ENCODE peak calls at places on chromosomes 4 and X, in five cellular contexts. A, N, V, L and F are unnamed samples.
A peak's percentile ranks its signal among the peaks of the same experiment; 100 is the strongest.

GRCh38 chr4:30767147-30767546 is 47.0 kb downstream of the PCDH7 start:
- DNase-seq in A (no peak), V (no peak), L (no peak), N (no peak), F (no peak)

GRCh38 chr4:153038493-153039311 is 102.6 kb downstream of the FHDC1 start:
- DNase-seq in L (no peak), V (no peak), N (no peak), A (no peak), F (no peak)

GRCh38 chr4:130568746-130569145 is 1472.8 kb downstream of the C4orf33 start:
- DNase-seq in N (no peak), A (no peak), V (no peak), L (no peak), F (no peak)

GRCh38 chr4:182683666-182684065 is 233.5 kb downstream of the DCTD start:
- DNase-seq in A (no peak), L (no peak), V (no peak), N (no peak), F (no peak)

GRCh38 chr4:74284074-74284473 is 24.2 kb upstream of the EPGN start:
- DNase-seq in V (peak; percentile 47), N (no peak), A (no peak), L (no peak), F (no peak)

GRCh38 chr4:176387571-176387970 is 67.8 kb downstream of the SPCS3 start:
- DNase-seq in L (no peak), V (peak; percentile 62), N (no peak), A (no peak), F (no peak)

GRCh38 chrX:17743913-17744312 is 6.6 kb downstream of the SCML1 start:
- DNase-seq in A (no peak), N (no peak), L (no peak), V (peak; percentile 20), F (no peak)

GRCh38 chr4:174865418-174865985 is 36.5 kb upstream of the GLRA3 start:
- DNase-seq in A (no peak), L (no peak), N (no peak), V (no peak), F (no peak)

GRCh38 chrX:118536687-118537461 is 41.3 kb downstream of the DOCK11 start:
- DNase-seq in L (peak; percentile 11), V (peak; percentile 33), A (peak; percentile 51), N (no peak), F (no peak)

GRCh38 chrX:136828830-136829229 is 48.1 kb upstream of the ARHGEF6 start:
- DNase-seq in A (no peak), L (peak; percentile 6), V (no peak), N (no peak), F (no peak)

GRCh38 chrX:17361620-17362019 is 13.4 kb upstream of the NHS start:
- DNase-seq in N (no peak), A (peak; percentile 12), L (peak; percentile 21), V (no peak), F (no peak)

GRCh38 chr4:48673537-48673936 is 106.5 kb downstream of the FRYL start:
- DNase-seq in N (no peak), L (no peak), V (no peak), A (no peak), F (no peak)
- TF ChIP-seq POLR2A in N (no peak), L (no peak), V (no peak), A (no peak), F (no peak)

GRCh38 chr4:107823870-107824366 is 814 bp upstream of the SGMS2 start:
- DNase-seq in V (no peak), A (no peak), L (no peak), N (no peak), F (no peak)

GRCh38 chr4:107828315-107828714 is 3.6 kb downstream of the SGMS2 start:
- DNase-seq in L (no peak), V (no peak), N (no peak), A (no peak), F (no peak)

GRCh38 chr4:107826427-107826980 is 1.8 kb downstream of the SGMS2 start:
- DNase-seq in A (no peak), N (no peak), L (no peak), V (no peak), F (no peak)

GRCh38 chr4:107824367-107825071 is at the start of gene SGMS2:
- DNase-seq in L (peak; percentile 18), N (peak; percentile 90), V (peak; percentile 84), A (peak; percentile 96), F (peak; percentile 13)

GRCh38 chr4:107825072-107825789 is 499 bp downstream of the SGMS2 start:
- DNase-seq in A (peak; percentile 82), N (no peak), L (no peak), V (peak; percentile 39), F (peak; percentile 13)
- TF ChIP-seq POLR2A in A (no peak), N (no peak), L (no peak), V (no peak), F (no peak)

DNA sequence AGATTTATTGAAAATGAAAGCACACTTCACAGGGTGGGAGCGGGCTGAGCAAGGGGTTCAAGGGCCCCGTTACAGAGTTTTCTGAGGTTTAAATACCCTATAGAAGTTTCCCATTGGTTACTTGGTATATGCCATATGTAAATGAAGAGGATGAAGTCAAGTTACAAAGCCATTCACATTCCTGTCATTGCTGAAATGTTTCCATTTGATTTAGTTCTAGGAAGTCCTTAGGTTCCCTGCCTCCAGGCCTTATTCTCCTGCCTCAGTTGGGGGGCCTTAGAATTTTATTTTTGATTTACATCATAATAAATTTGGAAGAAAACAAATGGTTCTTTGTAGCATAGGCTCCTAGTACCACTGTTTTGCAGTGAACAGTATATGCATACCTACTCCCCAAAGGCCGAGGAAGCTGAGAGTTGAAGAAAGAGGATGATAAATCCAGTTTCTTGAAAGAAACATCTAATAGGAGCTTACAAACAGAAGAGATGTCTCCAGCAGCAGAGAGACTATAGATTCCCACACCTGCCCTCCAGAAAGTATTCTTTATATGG is 31.8 kb downstream of the SERTM2 start:
- DNase-seq in V (no peak), N (no peak), A (no peak), L (no peak), F (no peak)
- TF ChIP-seq POLR2A in V (no peak), N (no peak), A (no peak), L (no peak), F (no peak)

DNA sequence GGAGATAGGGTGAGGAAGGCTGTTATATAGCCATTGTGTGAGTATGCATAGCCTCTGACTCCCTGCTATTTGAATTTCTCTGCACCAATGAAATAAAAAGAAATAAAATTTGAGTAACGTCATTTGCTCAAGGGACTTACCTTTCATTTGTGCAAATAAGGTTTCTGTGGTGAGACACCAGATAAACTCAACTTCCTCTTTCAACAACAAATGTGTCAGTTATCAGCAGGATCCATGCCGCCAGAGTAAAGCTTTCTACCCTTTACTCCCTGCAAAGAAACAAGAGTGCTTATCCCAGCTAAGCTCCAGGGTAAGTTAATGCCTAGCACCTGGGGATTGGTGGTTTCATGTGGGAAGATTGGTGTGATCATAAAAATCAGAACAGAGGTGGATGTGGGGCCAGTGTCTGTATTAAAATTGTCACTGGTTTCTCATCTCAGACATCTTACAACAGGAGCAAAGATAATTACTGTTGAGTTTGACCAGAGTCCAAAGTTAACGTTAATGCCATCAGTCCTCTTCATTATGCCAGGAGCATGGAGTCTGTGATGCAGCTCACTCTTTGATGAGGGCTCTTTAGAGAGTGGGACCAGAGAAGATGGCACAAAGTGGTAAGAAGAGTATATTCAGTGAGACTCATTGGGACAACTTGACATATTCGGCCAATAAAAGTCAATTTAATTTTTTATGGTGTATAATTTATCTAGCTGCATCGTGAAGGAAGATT is at the start of gene P2RY10:
- DNase-seq in N (no peak), L (peak; percentile 46), V (no peak), A (no peak), F (no peak)
- TF ChIP-seq POLR2A in N (peak; percentile 50), L (no peak), V (no peak), A (no peak), F (peak; percentile 84)

GRCh38 chrX:134406230-134406794 is 53.7 kb upstream of the HPRT1 start:
- DNase-seq in L (peak; percentile 0), N (no peak), V (no peak), A (no peak), F (no peak)
- TF ChIP-seq POLR2A in L (no peak), N (no peak), V (no peak), A (no peak), F (no peak)

DNA sequence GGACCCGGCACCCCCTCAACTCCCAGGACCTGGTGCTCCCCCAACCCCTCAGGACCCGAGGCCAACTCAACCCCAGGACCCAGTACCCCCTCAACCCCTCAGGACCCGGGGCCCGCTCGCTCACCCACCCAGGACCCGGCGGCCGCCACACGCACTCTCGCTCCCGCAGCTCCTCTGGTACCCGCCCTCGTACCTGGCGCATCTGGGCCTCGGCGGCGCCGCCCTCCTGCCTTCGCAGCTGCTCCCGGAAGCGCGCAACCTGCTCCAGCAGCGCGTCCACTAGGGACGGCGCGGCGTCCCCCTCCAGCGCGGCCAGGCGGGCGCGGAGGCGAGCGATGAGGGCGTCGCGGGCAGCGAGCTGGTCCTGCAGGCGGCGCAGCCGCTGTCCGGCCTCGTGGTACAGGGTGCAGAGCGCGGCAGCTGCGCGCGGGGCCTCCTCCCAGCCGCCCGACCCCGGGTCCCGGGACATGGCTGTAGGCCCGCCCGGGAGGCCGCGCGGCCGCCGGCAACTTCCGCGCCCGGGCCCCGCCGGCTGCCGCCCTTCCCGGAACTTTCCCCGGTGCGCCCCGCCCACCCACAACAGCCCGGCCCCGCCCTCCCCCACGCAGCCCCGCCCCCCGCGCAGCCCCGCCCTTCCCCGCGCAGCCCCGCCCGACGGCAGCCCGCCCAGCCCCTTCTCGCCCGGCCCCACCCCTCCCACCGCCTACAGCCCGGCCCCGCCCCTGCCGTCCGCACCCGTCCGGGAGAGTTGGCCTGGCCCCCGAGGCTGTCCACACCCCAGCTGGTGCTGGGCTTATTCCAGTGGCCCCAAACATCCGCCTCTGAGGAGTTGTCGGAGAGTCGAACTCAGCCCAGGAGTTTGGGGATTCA is at the start of gene TNIP2:
- DNase-seq in V (peak; percentile 73), L (peak; percentile 85), N (peak; percentile 96), A (peak; percentile 77), F (peak; percentile 93)
- TF ChIP-seq POLR2A in V (peak; percentile 34), L (peak; percentile 68), N (no peak), A (no peak), F (peak; percentile 75)

GRCh38 chr4:113760852-113761681 is 471 bp downstream of the CAMK2D start:
- DNase-seq in N (peak; percentile 93), A (peak; percentile 81), V (peak; percentile 71), L (peak; percentile 81), F (peak; percentile 27)
- TF ChIP-seq POLR2A in N (no peak), A (no peak), V (no peak), L (no peak), F (peak; percentile 6)

DNA sequence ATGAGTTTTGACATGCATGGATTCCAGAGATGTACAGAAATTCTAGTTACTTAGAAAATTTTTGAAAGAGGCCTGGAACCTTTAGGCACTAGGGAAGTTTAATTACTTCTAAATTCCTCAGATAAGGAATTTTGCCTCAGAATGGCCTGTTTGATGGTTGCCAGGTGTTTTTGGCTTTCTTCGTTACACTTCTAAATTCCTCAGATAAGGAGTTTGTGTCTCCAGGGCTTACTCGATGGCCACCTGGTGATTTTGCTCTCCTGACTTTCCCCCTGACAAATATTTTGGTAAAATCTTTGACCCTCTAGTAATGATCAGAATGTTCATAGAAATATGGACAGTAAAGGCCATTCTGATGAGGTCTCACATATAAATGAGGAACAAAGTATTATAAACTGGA is 64.3 kb downstream of the BEX3 start:
- DNase-seq in N (no peak), V (no peak), L (no peak), A (no peak), F (no peak)
- TF ChIP-seq POLR2A in N (no peak), V (no peak), L (no peak), A (no peak), F (no peak)